ENCODE peak calls at places on chromosomes 3 and 15, in ten cellular contexts. Q is activated naive CD4-positive, alpha-beta T cell treated with anti-CD3 and anti-CD28 coated beads, Interleukin-2, amount 50 U/mL, for 16 hours; V is erythroblast; Y is NCI-H345; W is activated CD4-positive, alpha-beta T cell treated with anti-CD3 and anti-CD28 coated beads, Interleukin-2, amount 50 U/mL, for 1 hour; G is iris pigment epithelial cell; N is left cardiac atrium; L is putamen; E is amygdala; P is activated gamma-delta T cell treated with Interleukin-2 at 50 U/mL for 16 hours. S is an unnamed sample.

GRCh38 chr3:8486434-8486833 is 15.2 kb upstream of the LMCD1 start:
- DNase-seq in L (no peak), W (no peak), Q (no peak), G (no peak), Y (no peak), V (no peak), P (no peak), E (no peak), N (no peak), S (no peak)

GRCh38 chr3:52517796-52518722 is 15.6 kb downstream of the NT5DC2 start:
- DNase-seq in Q (no peak), E (no peak), P (no peak), W (no peak), G (no peak), N (no peak), Y (no peak), V (no peak), L (no peak), S (no peak)

GRCh38 chr3:19702416-19703078 is 231.5 kb downstream of the EFHB start:
- DNase-seq in P (no peak), N (no peak), L (no peak), E (no peak), G (no peak), W (no peak), Q (peak), V (no peak), Y (no peak), S (no peak)

GRCh38 chr15:77819271-77819806 is 186.6 kb upstream of the LINGO1 start:
- DNase-seq in E (no peak), P (no peak), Q (no peak), N (no peak), L (peak), Y (peak), W (no peak), G (no peak), V (no peak), S (no peak)

GRCh38 chr15:80251505-80252280 is at the start of gene CTXND1:
- DNase-seq in N (no peak), E (no peak), Q (no peak), G (no peak), W (no peak), P (no peak), Y (no peak), L (no peak), V (no peak), S (peak)

GRCh38 chr15:30990451-30991300 is 752 bp downstream of the MTMR10 start:
- DNase-seq in E (no peak), V (no peak), Y (no peak), L (no peak), W (no peak), G (peak), Q (no peak), P (no peak), N (no peak), S (no peak)

GRCh38 chr3:24018784-24019570 is 73.9 kb downstream of the NR1D2 start:
- DNase-seq in L (no peak), Y (no peak), P (no peak), G (no peak), W (no peak), V (no peak), N (no peak), Q (no peak), E (no peak), S (no peak)

GRCh38 chr3:106510206-106510605 is 641.4 kb upstream of the CBLB start:
- DNase-seq in E (no peak), G (peak), Y (no peak), V (no peak), N (no peak), L (no peak), W (no peak), Q (no peak), P (no peak), S (no peak)

GRCh38 chr15:60799885-60800728 is 321.2 kb upstream of the ICE2 start:
- DNase-seq in V (no peak), W (no peak), G (peak), P (peak), Y (no peak), E (no peak), L (peak), N (no peak), Q (peak), S (no peak)

GRCh38 chr3:115710799-115711198 is 87.5 kb downstream of the GAP43 start:
- DNase-seq in W (no peak), Q (no peak), G (no peak), E (no peak), V (no peak), Y (no peak), P (no peak), L (no peak), N (no peak), S (no peak)

GRCh38 chr3:115916866-115917265 is 293.6 kb downstream of the GAP43 start:
- DNase-seq in N (no peak), G (no peak), L (no peak), Y (no peak), V (no peak), Q (no peak), P (no peak), W (no peak), E (no peak), S (no peak)

GRCh38 chr3:52831500-52832301 is 1.2 kb upstream of the ITIH4 start:
- DNase-seq in N (peak), V (peak), P (no peak), Q (no peak), Y (peak), W (no peak), E (no peak), G (peak), L (no peak), S (no peak)

GRCh38 chr3:139937674-139938279 is 2.8 kb downstream of the CLSTN2 start:
- DNase-seq in W (no peak), Q (no peak), Y (no peak), P (no peak), E (no peak), V (peak), N (peak), L (peak), G (peak), S (no peak)

GRCh38 chr15:97504031-97504430 is 456.5 kb upstream of the ARRDC4 start:
- DNase-seq in V (peak), G (peak), L (no peak), P (no peak), Y (no peak), Q (no peak), N (no peak), E (no peak), W (no peak), S (no peak)

GRCh38 chr3:146625117-146625775 is 20.1 kb upstream of the PLSCR5 start:
- DNase-seq in Y (no peak), L (no peak), W (no peak), N (no peak), G (peak), P (no peak), E (no peak), V (no peak), Q (no peak), S (no peak)

GRCh38 chr3:162224736-162225135 is 728.1 kb downstream of the OTOL1 start:
- DNase-seq in P (no peak), N (no peak), Y (no peak), E (no peak), G (peak), L (no peak), W (no peak), V (no peak), Q (no peak), S (no peak)

GRCh38 chr15:92394327-92395175 is 870 bp downstream of the ST8SIA2 start:
- DNase-seq in V (no peak), Q (no peak), E (no peak), P (no peak), G (no peak), N (no peak), L (no peak), Y (no peak), W (no peak), S (no peak)

GRCh38 chr3:14434105-14434504 is 31.7 kb downstream of the SLC6A6 start:
- DNase-seq in W (peak), E (no peak), Y (no peak), N (no peak), V (no peak), L (no peak), Q (no peak), P (no peak), G (peak), S (no peak)

GRCh38 chr3:71511037-71511436 is 72.5 kb downstream of the FOXP1 start:
- DNase-seq in G (peak), P (no peak), Y (no peak), V (no peak), L (no peak), N (no peak), Q (no peak), E (no peak), W (no peak), S (no peak)

GRCh38 chr3:64530434-64531049 is 157.3 kb downstream of the ADAMTS9 start:
- DNase-seq in V (peak), W (no peak), E (peak), Q (no peak), L (peak), N (peak), G (peak), Y (peak), P (no peak), S (no peak)

GRCh38 chr15:40238927-40239591 is at the start of gene PAK6:
- DNase-seq in N (peak), P (no peak), W (no peak), E (no peak), L (peak), V (peak), Q (peak), G (peak), Y (peak), S (no peak)

S was measured in cortex of kidney.